ENCODE peak calls at places on chromosomes 16 and 17, in seven cellular contexts. Z is T-helper 2 cell; O is Calu3; L is SW 1271; Q is NCI-H2029; M is stimulated activated CD4-positive, alpha-beta T cell treated with anti-CD3 and anti-CD28 coated beads, Interleukin-1b, Interleukin-23, amount 100 ng/mL, for 1 hour; A is NCI-H1436. T is an unnamed sample.

GRCh38 chr16:85910073-85910853 is 11.3 kb downstream of the IRF8 start:
- DNase-seq in L (no peak), Z (no peak), O (no peak), A (no peak), M (no peak), Q (no peak), T (no peak)

GRCh38 chr17:28346199-28346580 is 10.6 kb downstream of the TNFAIP1 start:
- DNase-seq in L (no peak), A (no peak), M (no peak), O (no peak), Z (no peak), Q (no peak), T (no peak)

GRCh38 chr16:9681556-9681955 is 500.7 kb downstream of the GRIN2A start:
- DNase-seq in M (no peak), A (no peak), L (no peak), O (no peak), Q (no peak), Z (no peak), T (no peak)

GRCh38 chr17:75061055-75061438 is 14.0 kb downstream of the KCTD2 start:
- DNase-seq in M (no peak), Z (no peak), A (no peak), L (no peak), Q (no peak), O (no peak), T (no peak)

GRCh38 chr17:6508519-6509294 is 47.6 kb downstream of the PITPNM3 start:
- DNase-seq in M (no peak), Z (no peak), Q (no peak), O (no peak), A (no peak), L (no peak), T (no peak)

GRCh38 chr16:83040174-83040573 is 413.4 kb downstream of the CDH13 start:
- DNase-seq in Z (no peak), A (no peak), O (no peak), L (no peak), Q (no peak), M (no peak), T (peak)

GRCh38 chr17:75808905-75809621 is 24.5 kb downstream of the UNK start:
- DNase-seq in O (no peak), A (peak), Z (no peak), L (no peak), Q (no peak), M (no peak), T (peak)

GRCh38 chr17:63694974-63695773 is 4.8 kb downstream of the LIMD2 start:
- DNase-seq in M (no peak), O (no peak), Q (no peak), L (no peak), A (no peak), Z (no peak), T (no peak)

GRCh38 chr17:28042721-28043291 is 329 bp downstream of the NLK start:
- DNase-seq in L (no peak), A (no peak), O (no peak), Z (no peak), Q (no peak), M (no peak), T (no peak)

GRCh38 chr16:81964808-81965207 is 46.5 kb downstream of the SDR42E1 start:
- DNase-seq in M (no peak), L (no peak), Z (no peak), Q (no peak), A (no peak), O (no peak), T (no peak)

GRCh38 chr17:39623356-39623950 is 3.3 kb upstream of the PPP1R1B start:
- DNase-seq in O (no peak), A (peak), M (peak), L (peak), Z (peak), Q (peak), T (peak)

GRCh38 chr17:66304304-66305174 is 2.1 kb downstream of the PRKCA start:
- DNase-seq in Z (peak), M (no peak), A (peak), L (peak), O (peak), Q (no peak), T (no peak)

GRCh38 chr16:84739349-84740124 is 39.7 kb downstream of the USP10 start:
- DNase-seq in O (no peak), Z (no peak), Q (no peak), L (no peak), M (no peak), A (no peak), T (peak)

GRCh38 chr17:45232514-45233422 is 11.1 kb downstream of the FMNL1 start:
- DNase-seq in M (no peak), O (no peak), L (no peak), Z (no peak), Q (no peak), A (no peak), T (no peak)

GRCh38 chr17:17845046-17845775 is 8.4 kb upstream of the SREBF1 start:
- DNase-seq in L (no peak), Q (peak), O (no peak), M (no peak), A (no peak), Z (no peak), T (no peak)

GRCh38 chr16:1610841-1611653 is 825 bp downstream of the IFT140 start:
- DNase-seq in A (no peak), Z (peak), M (no peak), Q (peak), O (peak), L (no peak), T (no peak)

GRCh38 chr17:29394761-29395160 is 4.6 kb downstream of the TAOK1 start:
- DNase-seq in L (no peak), Q (no peak), Z (no peak), O (no peak), A (no peak), M (no peak), T (no peak)

GRCh38 chr16:84467256-84467655 is 37.2 kb downstream of the MEAK7 start:
- DNase-seq in A (no peak), Z (no peak), O (no peak), Q (no peak), L (no peak), M (no peak), T (no peak)

GRCh38 chr17:42459256-42459982 is 741 bp downstream of the ATP6V0A1 start:
- DNase-seq in O (peak), Z (no peak), L (peak), A (no peak), Q (peak), M (no peak), T (no peak)

GRCh38 chr17:39094607-39095308 is 56.7 kb downstream of the PLXDC1 start:
- DNase-seq in Z (no peak), A (no peak), M (no peak), O (no peak), Q (no peak), L (no peak), T (no peak)

GRCh38 chr17:31533546-31534155 is 142.2 kb downstream of the RAB11FIP4 start:
- DNase-seq in M (no peak), Q (no peak), Z (no peak), O (peak), A (peak), L (no peak), T (peak)

GRCh38 chr16:11211977-11212818 is 43.8 kb downstream of the SOCS1 start:
- DNase-seq in Q (no peak), Z (no peak), A (no peak), L (no peak), M (no peak), O (no peak), T (no peak)

GRCh38 chr16:88672776-88673175 is 9.9 kb upstream of the MVD start:
- DNase-seq in A (no peak), O (no peak), M (no peak), Q (no peak), Z (no peak), L (no peak), T (no peak)

GRCh38 chr16:68668266-68668665 is 23.2 kb downstream of the CDH3 start:
- DNase-seq in M (no peak), Z (no peak), L (no peak), Q (no peak), O (no peak), A (no peak), T (peak)

GRCh38 chr16:49362230-49362629 is 11.4 kb upstream of the C16orf78 start:
- DNase-seq in O (no peak), M (no peak), L (no peak), Z (no peak), Q (no peak), A (no peak), T (no peak)

GRCh38 chr17:9011001-9011400 is 10.3 kb upstream of the NTN1 start:
- DNase-seq in M (no peak), Z (no peak), A (no peak), O (no peak), Q (no peak), L (no peak), T (no peak)

GRCh38 chr17:45052052-45052772 is 780 bp upstream of the DCAKD start:
- DNase-seq in M (no peak), A (peak), Z (peak), Q (peak), L (no peak), O (peak), T (no peak)

GRCh38 chr16:31265329-31266245 is 5.8 kb downstream of the ITGAM start:
- DNase-seq in A (no peak), Z (peak), L (peak), M (peak), Q (no peak), O (peak), T (peak)

GRCh38 chr17:67127925-67128324 is 83.6 kb downstream of the CACNG1 start:
- DNase-seq in Z (no peak), L (no peak), M (no peak), O (no peak), Q (no peak), A (no peak), T (no peak)

GRCh38 chr16:52068447-52069074 is 478.4 kb downstream of the TOX3 start:
- DNase-seq in L (no peak), Z (no peak), M (no peak), A (peak), O (peak), Q (peak), T (no peak)

GRCh38 chr17:80458016-80458415 is 18.4 kb downstream of the NPTX1 start:
- DNase-seq in M (no peak), A (no peak), Q (no peak), O (no peak), L (no peak), Z (no peak), T (no peak)

GRCh38 chr17:21029032-21029431 is 13.8 kb downstream of the USP22 start:
- DNase-seq in L (no peak), M (no peak), A (no peak), Q (no peak), O (no peak), Z (no peak), T (no peak)

GRCh38 chr16:505479-506245 is 21.9 kb upstream of the CAPN15 start:
- DNase-seq in M (no peak), L (no peak), O (no peak), A (no peak), Z (no peak), Q (no peak), T (no peak)

GRCh38 chr17:42563543-42563942 is 1.6 kb downstream of the COASY start:
- DNase-seq in L (no peak), O (peak), M (no peak), A (no peak), Q (peak), Z (no peak), T (no peak)

GRCh38 chr16:85935957-85936760 is 37.2 kb downstream of the IRF8 start:
- DNase-seq in O (no peak), M (peak), A (no peak), Q (no peak), L (no peak), Z (no peak), T (no peak)

T was measured in HS-5.